ENCODE peak calls at places on chromosome 22, in nine cellular contexts. V is NT2/D1; W is K562; K is CD8-positive, alpha-beta memory T cell; Z is upper lobe of right lung; D is IMR-90; I is fibroblast of the aortic adventitia; A is mammary epithelial cell; C is GM12865. S is an unnamed sample.

GRCh38 chr22:19986410-19987341 is 29.9 kb downstream of the ARVCF start:
- DNase-seq in V (peak), W (peak), K (peak), Z (peak), D (peak), I (peak), A (peak), C (peak), S (peak)

GRCh38 chr22:33389927-33390326 is 331.7 kb upstream of the SYN3 start:
- DNase-seq in V (no peak), W (no peak), K (no peak), Z (no peak), D (peak), I (no peak), A (no peak), C (no peak), S (no peak)

GRCh38 chr22:23438216-23438615 is 141.9 kb downstream of the IGLL1 start:
- DNase-seq in V (no peak), W (no peak), K (no peak), Z (no peak), D (no peak), I (no peak), A (no peak), C (no peak), S (no peak)

GRCh38 chr22:28030442-28030841 is 111.4 kb upstream of the PITPNB start:
- DNase-seq in V (no peak), W (no peak), K (no peak), Z (no peak), D (peak), I (no peak), A (no peak), C (no peak), S (no peak)

GRCh38 chr22:43370045-43370444 is 26.9 kb upstream of the SCUBE1 start:
- DNase-seq in V (no peak), W (no peak), K (no peak), Z (no peak), D (no peak), I (no peak), A (no peak), C (no peak), S (no peak)

GRCh38 chr22:22912135-22912408 is 24.5 kb downstream of the IGLL5 start:
- DNase-seq in V (no peak), W (no peak), K (no peak), Z (no peak), D (no peak), I (no peak), A (no peak), C (no peak), S (no peak)

GRCh38 chr22:40156001-40156516 is 21.7 kb upstream of the TNRC6B start:
- DNase-seq in V (no peak), W (peak), K (no peak), Z (no peak), D (peak), I (peak), A (peak), C (peak), S (peak)

GRCh38 chr22:28728621-28729313 is 12.9 kb downstream of the CHEK2 start:
- DNase-seq in V (no peak), W (no peak), K (no peak), Z (no peak), D (no peak), I (no peak), A (peak), C (no peak), S (peak)

GRCh38 chr22:47163876-47164513 is 401.5 kb downstream of the TBC1D22A start:
- DNase-seq in V (no peak), W (no peak), K (no peak), Z (peak), D (no peak), I (no peak), A (no peak), C (no peak), S (no peak)

GRCh38 chr22:24564376-24565058 is 8.7 kb downstream of the SNRPD3 start:
- DNase-seq in V (no peak), W (no peak), K (no peak), Z (no peak), D (no peak), I (peak), A (no peak), C (no peak), S (no peak)

GRCh38 chr22:49334976-49335375 is 492.7 kb downstream of the BRD1 start:
- DNase-seq in V (no peak), W (no peak), K (no peak), Z (peak), D (no peak), I (no peak), A (no peak), C (no peak), S (no peak)

GRCh38 chr22:48740086-48740730 is 1087.5 kb downstream of the BRD1 start:
- DNase-seq in V (no peak), W (no peak), K (no peak), Z (no peak), D (no peak), I (no peak), A (no peak), C (no peak), S (no peak)

GRCh38 chr22:28750471-28750881 is 8.6 kb downstream of the HSCB start:
- DNase-seq in V (no peak), W (no peak), K (no peak), Z (no peak), D (peak), I (peak), A (no peak), C (no peak), S (peak)

GRCh38 chr22:32810241-32811133 is 9.0 kb downstream of the TIMP3 start:
- DNase-seq in V (no peak), W (no peak), K (no peak), Z (no peak), D (peak), I (no peak), A (peak), C (no peak), S (peak)

GRCh38 chr22:24061124-24061684 is 50.1 kb downstream of the CABIN1 start:
- DNase-seq in V (no peak), W (no peak), K (no peak), Z (no peak), D (no peak), I (no peak), A (no peak), C (no peak), S (peak)

GRCh38 chr22:44671742-44672141 is 30.3 kb upstream of the PRR5 start:
- DNase-seq in V (no peak), W (no peak), K (no peak), Z (no peak), D (peak), I (peak), A (peak), C (no peak), S (peak)

GRCh38 chr22:16824718-16825687 is at the start of gene XKR3:
- DNase-seq in V (no peak), W (no peak), K (no peak), Z (no peak), D (no peak), I (peak), A (no peak), C (peak), S (peak)

GRCh38 chr22:34115722-34116121 is 195.4 kb upstream of the LARGE1 start:
- DNase-seq in V (no peak), W (no peak), K (no peak), Z (no peak), D (no peak), I (no peak), A (no peak), C (no peak), S (no peak)

GRCh38 chr22:20013382-20013871 is 3.2 kb downstream of the ARVCF start:
- DNase-seq in V (no peak), W (peak), K (no peak), Z (peak), D (peak), I (peak), A (no peak), C (peak), S (peak)

GRCh38 chr22:29259253-29259899 is 8.4 kb downstream of the RHBDD3 start:
- DNase-seq in V (no peak), W (no peak), K (no peak), Z (no peak), D (no peak), I (no peak), A (no peak), C (no peak), S (peak)

GRCh38 chr22:43017525-43018290 is 2.8 kb upstream of the PACSIN2 start:
- DNase-seq in V (no peak), W (no peak), K (no peak), Z (peak), D (no peak), I (no peak), A (no peak), C (no peak), S (no peak)

GRCh38 chr22:37254206-37254866 is 10.3 kb upstream of the RAC2 start:
- DNase-seq in V (no peak), W (no peak), K (no peak), Z (peak), D (peak), I (peak), A (peak), C (no peak), S (peak)

GRCh38 chr22:43343262-43343988 is at the start of gene SCUBE1:
- DNase-seq in V (peak), W (peak), K (peak), Z (peak), D (no peak), I (no peak), A (peak), C (no peak), S (peak)

GRCh38 chr22:44465563-44465962 is 32.5 kb downstream of the RTL6 start:
- DNase-seq in V (no peak), W (no peak), K (no peak), Z (no peak), D (no peak), I (no peak), A (no peak), C (no peak), S (no peak)

GRCh38 chr22:41479671-41480396 is 10.9 kb downstream of the ACO2 start:
- DNase-seq in V (no peak), W (no peak), K (no peak), Z (no peak), D (peak), I (peak), A (no peak), C (no peak), S (peak)

GRCh38 chr22:42648368-42649260 is 578 bp downstream of the CYB5R3 start:
- DNase-seq in V (no peak), W (peak), K (no peak), Z (peak), D (no peak), I (peak), A (peak), C (peak), S (peak)

GRCh38 chr22:19149047-19149883 is 827 bp downstream of the GSC2 start:
- DNase-seq in V (no peak), W (peak), K (peak), Z (peak), D (no peak), I (no peak), A (peak), C (no peak), S (peak)

GRCh38 chr22:41697126-41697775 is 2.1 kb upstream of the MEI1 start:
- DNase-seq in V (peak), W (peak), K (peak), Z (peak), D (peak), I (peak), A (peak), C (peak), S (peak)

GRCh38 chr22:23237201-23237798 is 57.0 kb downstream of the BCR start:
- DNase-seq in V (peak), W (peak), K (no peak), Z (no peak), D (peak), I (peak), A (no peak), C (peak), S (no peak)

GRCh38 chr22:41394012-41394356 is 12.2 kb downstream of the TEF start:
- DNase-seq in V (no peak), W (no peak), K (no peak), Z (no peak), D (no peak), I (no peak), A (no peak), C (no peak), S (no peak)

GRCh38 chr22:50524664-50525103 is 714 bp downstream of the SCO2 start:
- DNase-seq in V (no peak), W (no peak), K (no peak), Z (no peak), D (no peak), I (no peak), A (no peak), C (no peak), S (peak)

GRCh38 chr22:30270841-30271240 is 4.2 kb upstream of the OSM start:
- DNase-seq in V (no peak), W (peak), K (no peak), Z (peak), D (peak), I (peak), A (no peak), C (no peak), S (no peak)
- H3K4me3 ChIP-seq in V (no peak), W (no peak), K (no peak), Z (no peak), D (no peak), I (no peak), A (no peak), C (no peak), S (no peak)

DNA sequence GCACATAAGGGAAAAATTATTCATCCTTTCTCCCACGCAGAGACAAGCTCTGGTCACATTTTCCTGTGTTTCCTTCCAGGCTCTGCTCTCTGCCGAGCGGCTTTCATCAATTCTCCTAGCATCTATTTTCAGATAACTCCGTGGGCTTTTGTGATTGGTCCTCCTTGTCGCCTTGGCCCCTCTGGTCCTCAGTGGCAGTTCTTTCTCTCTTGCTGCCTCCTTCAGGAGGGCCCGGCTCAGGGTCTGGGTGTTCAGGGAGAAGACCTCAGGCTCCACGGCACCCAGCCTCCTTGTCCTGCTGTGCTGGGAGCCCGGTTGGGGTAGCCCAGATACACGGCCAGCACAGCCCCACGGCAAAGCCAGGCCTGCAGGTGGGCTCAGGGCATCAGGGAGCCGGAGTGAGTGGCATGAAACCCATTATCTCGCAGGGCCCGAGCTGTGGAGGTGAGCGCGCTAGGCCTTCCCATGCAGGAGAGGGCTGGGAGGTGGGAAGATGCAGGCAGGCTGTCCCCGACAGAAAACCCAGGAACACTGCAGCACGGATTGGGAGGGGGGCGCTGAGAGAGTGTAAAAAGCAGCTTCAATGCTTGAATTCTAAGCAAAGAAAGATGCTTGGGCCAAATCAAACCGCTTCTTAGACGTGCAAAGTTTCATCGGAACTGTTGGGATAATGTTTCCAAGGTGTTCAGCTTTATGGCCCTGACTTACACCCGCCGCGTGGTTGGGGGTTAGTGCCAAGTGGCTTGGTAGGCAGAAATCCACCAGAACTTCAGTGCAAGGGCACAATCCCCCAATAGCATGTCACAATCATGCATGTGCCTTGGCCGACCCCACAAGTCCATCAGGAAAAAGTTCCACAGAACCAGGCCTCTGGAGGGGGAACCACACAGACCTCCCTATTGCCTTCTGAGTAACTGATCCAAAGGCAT is 81.9 kb upstream of the WNT7B start:
- DNase-seq in V (no peak), W (no peak), K (no peak), Z (peak), D (no peak), I (peak), A (peak), C (no peak), S (peak)
- H3K4me3 ChIP-seq in V (no peak), W (no peak), K (no peak), Z (peak), D (no peak), I (peak), A (peak), C (no peak), S (peak)

GRCh38 chr22:38707346-38707745 is 1.6 kb downstream of the GTPBP1 start:
- DNase-seq in V (no peak), W (no peak), K (no peak), Z (no peak), D (peak), I (peak), A (peak), C (peak), S (peak)

GRCh38 chr22:38709306-38709705 is 3.6 kb downstream of the GTPBP1 start:
- DNase-seq in V (no peak), W (no peak), K (no peak), Z (no peak), D (no peak), I (no peak), A (no peak), C (no peak), S (no peak)

GRCh38 chr22:38706101-38706884 is 549 bp downstream of the GTPBP1 start:
- DNase-seq in V (no peak), W (peak), K (peak), Z (peak), D (peak), I (peak), A (peak), C (peak), S (peak)

GRCh38 chr22:38706885-38707180 is 1.1 kb downstream of the GTPBP1 start:
- DNase-seq in V (no peak), W (no peak), K (no peak), Z (no peak), D (no peak), I (peak), A (no peak), C (no peak), S (peak)

DNA sequence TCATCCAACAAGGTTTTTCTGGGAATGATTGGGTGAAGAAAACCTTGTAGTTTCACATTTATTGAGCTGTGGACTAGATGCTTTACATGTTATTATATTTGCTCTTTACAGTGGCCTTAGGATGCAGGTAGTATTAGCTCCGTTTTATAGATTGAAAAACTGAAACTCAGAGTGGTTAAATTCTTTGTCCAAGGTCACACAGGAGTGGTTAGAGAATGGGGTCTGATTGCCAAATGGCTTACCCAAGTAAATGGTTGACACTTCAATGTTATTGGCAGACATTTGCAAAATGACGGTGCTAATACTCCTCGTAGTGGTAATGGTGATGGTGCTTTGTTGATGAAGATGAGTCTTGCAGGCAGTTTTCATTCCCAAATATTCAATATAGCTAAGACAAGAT is 2.2 kb downstream of the GTPBP1 start:
- DNase-seq in V (no peak), W (no peak), K (no peak), Z (no peak), D (no peak), I (no peak), A (no peak), C (no peak), S (no peak)
- H3K4me3 ChIP-seq in V (no peak), W (peak), K (no peak), Z (peak), D (no peak), I (no peak), A (no peak), C (peak), S (peak)

GRCh38 chr22:26471522-26471921 is 12.1 kb downstream of the HPS4 start:
- DNase-seq in V (no peak), W (no peak), K (no peak), Z (no peak), D (peak), I (peak), A (peak), C (no peak), S (peak)

GRCh38 chr22:26466196-26466595 is 17.4 kb downstream of the HPS4 start:
- DNase-seq in V (no peak), W (no peak), K (no peak), Z (no peak), D (no peak), I (no peak), A (no peak), C (no peak), S (peak)

GRCh38 chr22:26474687-26475086 is 8.9 kb downstream of the HPS4 start:
- DNase-seq in V (no peak), W (no peak), K (no peak), Z (no peak), D (no peak), I (no peak), A (peak), C (no peak), S (peak)

DNA sequence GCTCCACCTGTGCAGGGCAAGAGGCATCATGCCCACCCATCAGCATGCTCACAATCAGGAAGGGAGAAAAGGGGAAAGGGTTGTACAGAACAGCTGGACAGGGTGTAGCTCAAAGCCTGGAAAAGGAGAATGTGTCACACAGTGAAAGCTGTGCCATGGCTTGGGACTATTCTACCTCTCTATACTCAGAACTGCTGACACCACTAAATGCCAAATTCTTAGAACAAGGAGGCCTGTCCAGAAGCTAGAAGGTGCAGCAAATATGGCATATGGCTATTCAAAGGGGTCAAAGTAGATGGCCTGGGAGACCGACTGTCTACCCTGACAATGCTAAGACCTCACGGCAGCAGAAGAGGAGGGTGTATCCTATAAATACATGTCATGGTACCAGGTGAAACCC is 12.8 kb downstream of the HPS4 start:
- DNase-seq in V (no peak), W (no peak), K (no peak), Z (no peak), D (no peak), I (no peak), A (no peak), C (no peak), S (no peak)
- H3K4me3 ChIP-seq in V (no peak), W (no peak), K (no peak), Z (no peak), D (no peak), I (no peak), A (no peak), C (no peak), S (no peak)